ENCODE peak calls at places on chromosomes 2 and 18, in ten cellular contexts. B, J, Y, F, Q, H, S, A, M and W are unnamed samples.
A peak's percentile ranks its signal among the peaks of the same experiment; 100 is the strongest.

GRCh38 chr2:11128258-11128951 is 26.9 kb upstream of the SLC66A3 start:
- DNase-seq in B (peak; percentile 70), J (no peak), Y (no peak), F (no peak), Q (no peak), H (peak; percentile 80), S (no peak), A (peak; percentile 60), M (no peak), W (no peak)

GRCh38 chr2:58730764-58731487 is 489.8 kb upstream of the FANCL start:
- DNase-seq in B (no peak), J (no peak), Y (no peak), F (no peak), Q (no peak), H (no peak), S (no peak), A (no peak), M (no peak), W (no peak)

GRCh38 chr18:63427566-63427965 is 5.3 kb upstream of the VPS4B start:
- DNase-seq in B (no peak), J (peak; percentile 39), Y (no peak), F (no peak), Q (no peak), H (peak; percentile 31), S (no peak), A (no peak), M (no peak), W (no peak)

GRCh38 chr2:165778653-165779451 is 15.2 kb downstream of the GALNT3 start:
- DNase-seq in B (peak; percentile 21), J (peak; percentile 52), Y (no peak), F (no peak), Q (no peak), H (peak; percentile 30), S (no peak), A (no peak), M (no peak), W (no peak)

GRCh38 chr2:36387258-36387916 is 31.8 kb downstream of the CRIM1 start:
- DNase-seq in B (no peak), J (no peak), Y (no peak), F (no peak), Q (no peak), H (peak; percentile 26), S (no peak), A (no peak), M (no peak), W (no peak)

GRCh38 chr2:122273785-122274419 is 518.5 kb downstream of the TSN start:
- DNase-seq in B (no peak), J (no peak), Y (no peak), F (no peak), Q (no peak), H (no peak), S (no peak), A (no peak), M (no peak), W (no peak)

GRCh38 chr18:6994053-6994452 is 123.5 kb downstream of the LAMA1 start:
- DNase-seq in B (no peak), J (no peak), Y (no peak), F (no peak), Q (no peak), H (peak; percentile 5), S (no peak), A (no peak), M (no peak), W (no peak)

GRCh38 chr2:19120941-19121750 is 237.3 kb downstream of the OSR1 start:
- DNase-seq in B (peak; percentile 90), J (no peak), Y (no peak), F (no peak), Q (peak; percentile 91), H (peak; percentile 97), S (no peak), A (peak; percentile 91), M (no peak), W (no peak)

GRCh38 chr2:69100220-69100723 is 87.3 kb downstream of the ANTXR1 start:
- DNase-seq in B (peak; percentile 63), J (no peak), Y (no peak), F (no peak), Q (no peak), H (peak; percentile 82), S (no peak), A (peak; percentile 32), M (no peak), W (no peak)

GRCh38 chr2:34307636-34308035 is 708.5 kb upstream of the FAM98A start:
- DNase-seq in B (no peak), J (no peak), Y (no peak), F (no peak), Q (no peak), H (no peak), S (no peak), A (no peak), M (no peak), W (no peak)

GRCh38 chr2:11744631-11745394 is 1.6 kb upstream of the LPIN1 start:
- DNase-seq in B (peak; percentile 61), J (peak; percentile 13), Y (no peak), F (no peak), Q (peak; percentile 12), H (peak; percentile 72), S (no peak), A (peak; percentile 53), M (no peak), W (no peak)

GRCh38 chr2:163133602-163134001 is 295.0 kb upstream of the KCNH7 start:
- DNase-seq in B (no peak), J (no peak), Y (no peak), F (no peak), Q (peak; percentile 79), H (no peak), S (no peak), A (peak; percentile 7), M (no peak), W (no peak)

GRCh38 chr2:42025151-42025582 is 22.7 kb upstream of the PKDCC start:
- DNase-seq in B (peak; percentile 64), J (no peak), Y (no peak), F (no peak), Q (no peak), H (peak; percentile 41), S (no peak), A (peak; percentile 73), M (no peak), W (no peak)

GRCh38 chr18:23703057-23703986 is 14.1 kb downstream of the LAMA3 start:
- DNase-seq in B (peak; percentile 82), J (peak; percentile 70), Y (no peak), F (no peak), Q (peak; percentile 45), H (peak; percentile 86), S (no peak), A (peak; percentile 73), M (no peak), W (no peak)